ENCODE peak calls at places on chromosomes 4 and X, in five cellular contexts. One of them, this sample, is unnamed.
A peak's percentile ranks its signal among the peaks of the same experiment; 100 is the strongest.

GRCh38 chr4:10625130-10625529 is 59.4 kb downstream of the CLNK start:
- DNase-seq in stimulated activated CD4-positive, alpha-beta T cell treated with anti-CD3 and anti-CD28 coated beads, TNF-alpha, amount 100 ng/mL, for 48 hours: no peak
- DNase-seq in fibroblast of mammary gland: no peak
- DNase-seq in choroid plexus epithelial cell: no peak
- DNase-seq in dermis blood vessel endothelial cell: no peak
- DNase-seq in this sample: no peak

GRCh38 chr4:152189451-152190179 is 346.3 kb downstream of the FBXW7 start:
- DNase-seq in fibroblast of mammary gland: no peak
- DNase-seq in dermis blood vessel endothelial cell: no peak
- DNase-seq in choroid plexus epithelial cell: no peak
- DNase-seq in stimulated activated CD4-positive, alpha-beta T cell treated with anti-CD3 and anti-CD28 coated beads, TNF-alpha, amount 100 ng/mL, for 48 hours: no peak
- DNase-seq in this sample: no peak

GRCh38 chr4:104735174-104735573 is 240.5 kb upstream of the CXXC4 start:
- DNase-seq in stimulated activated CD4-positive, alpha-beta T cell treated with anti-CD3 and anti-CD28 coated beads, TNF-alpha, amount 100 ng/mL, for 48 hours: no peak
- DNase-seq in fibroblast of mammary gland: no peak
- DNase-seq in choroid plexus epithelial cell: no peak
- DNase-seq in dermis blood vessel endothelial cell: no peak
- DNase-seq in this sample: no peak

GRCh38 chrX:51182545-51182944 is 150.1 kb upstream of the NUDT10 start:
- DNase-seq in choroid plexus epithelial cell: no peak
- DNase-seq in dermis blood vessel endothelial cell: no peak
- DNase-seq in stimulated activated CD4-positive, alpha-beta T cell treated with anti-CD3 and anti-CD28 coated beads, TNF-alpha, amount 100 ng/mL, for 48 hours: no peak
- DNase-seq in fibroblast of mammary gland: no peak
- DNase-seq in this sample: no peak

GRCh38 chrX:1537031-1537715 is at the start of gene P2RY8:
- DNase-seq in fibroblast of mammary gland: peak; percentile 48
- DNase-seq in dermis blood vessel endothelial cell: peak; percentile 64
- DNase-seq in stimulated activated CD4-positive, alpha-beta T cell treated with anti-CD3 and anti-CD28 coated beads, TNF-alpha, amount 100 ng/mL, for 48 hours: peak; percentile 63
- DNase-seq in choroid plexus epithelial cell: peak; percentile 41
- DNase-seq in this sample: no peak

GRCh38 chr4:186726440-186727148 is 2.9 kb upstream of the FAT1 start:
- DNase-seq in choroid plexus epithelial cell: peak; percentile 83
- DNase-seq in dermis blood vessel endothelial cell: peak; percentile 33
- DNase-seq in stimulated activated CD4-positive, alpha-beta T cell treated with anti-CD3 and anti-CD28 coated beads, TNF-alpha, amount 100 ng/mL, for 48 hours: no peak
- DNase-seq in fibroblast of mammary gland: peak; percentile 61
- DNase-seq in this sample: peak; percentile 74

GRCh38 chr4:73707269-73707875 is 33.0 kb upstream of the CXCL8 start:
- DNase-seq in choroid plexus epithelial cell: no peak
- DNase-seq in fibroblast of mammary gland: no peak
- DNase-seq in stimulated activated CD4-positive, alpha-beta T cell treated with anti-CD3 and anti-CD28 coated beads, TNF-alpha, amount 100 ng/mL, for 48 hours: no peak
- DNase-seq in dermis blood vessel endothelial cell: peak; percentile 28
- DNase-seq in this sample: no peak

GRCh38 chrX:154450312-154450711 is 6.4 kb downstream of the FAM50A start:
- DNase-seq in choroid plexus epithelial cell: no peak
- DNase-seq in fibroblast of mammary gland: no peak
- DNase-seq in dermis blood vessel endothelial cell: no peak
- DNase-seq in stimulated activated CD4-positive, alpha-beta T cell treated with anti-CD3 and anti-CD28 coated beads, TNF-alpha, amount 100 ng/mL, for 48 hours: no peak
- DNase-seq in this sample: peak; percentile 24

GRCh38 chr4:118684873-118685811 is at the start of gene METTL14:
- DNase-seq in dermis blood vessel endothelial cell: peak; percentile 93
- DNase-seq in stimulated activated CD4-positive, alpha-beta T cell treated with anti-CD3 and anti-CD28 coated beads, TNF-alpha, amount 100 ng/mL, for 48 hours: peak; percentile 86
- DNase-seq in choroid plexus epithelial cell: peak; percentile 95
- DNase-seq in fibroblast of mammary gland: peak; percentile 87
- DNase-seq in this sample: peak; percentile 99

GRCh38 chr4:73450398-73451004 is 14.5 kb downstream of the AFP start:
- DNase-seq in stimulated activated CD4-positive, alpha-beta T cell treated with anti-CD3 and anti-CD28 coated beads, TNF-alpha, amount 100 ng/mL, for 48 hours: no peak
- DNase-seq in choroid plexus epithelial cell: peak; percentile 91
- DNase-seq in fibroblast of mammary gland: peak; percentile 95
- DNase-seq in dermis blood vessel endothelial cell: no peak
- DNase-seq in this sample: no peak

GRCh38 chr4:118969359-118969758 is 80.7 kb downstream of the SYNPO2 start:
- DNase-seq in stimulated activated CD4-positive, alpha-beta T cell treated with anti-CD3 and anti-CD28 coated beads, TNF-alpha, amount 100 ng/mL, for 48 hours: no peak
- DNase-seq in fibroblast of mammary gland: peak; percentile 79
- DNase-seq in choroid plexus epithelial cell: peak; percentile 85
- DNase-seq in dermis blood vessel endothelial cell: peak; percentile 69
- DNase-seq in this sample: no peak

GRCh38 chr4:52566136-52567031 is 92.7 kb downstream of the USP46 start:
- DNase-seq in dermis blood vessel endothelial cell: no peak
- DNase-seq in stimulated activated CD4-positive, alpha-beta T cell treated with anti-CD3 and anti-CD28 coated beads, TNF-alpha, amount 100 ng/mL, for 48 hours: no peak
- DNase-seq in fibroblast of mammary gland: peak; percentile 73
- DNase-seq in choroid plexus epithelial cell: no peak
- DNase-seq in this sample: no peak

GRCh38 chr4:13966241-13967195 is 339.0 kb upstream of the BOD1L1 start:
- DNase-seq in stimulated activated CD4-positive, alpha-beta T cell treated with anti-CD3 and anti-CD28 coated beads, TNF-alpha, amount 100 ng/mL, for 48 hours: no peak
- DNase-seq in dermis blood vessel endothelial cell: peak; percentile 78
- DNase-seq in fibroblast of mammary gland: peak; percentile 88
- DNase-seq in choroid plexus epithelial cell: peak; percentile 86
- DNase-seq in this sample: no peak

GRCh38 chrX:46715521-46715920 is 43.4 kb downstream of the SLC9A7 start:
- DNase-seq in choroid plexus epithelial cell: no peak
- DNase-seq in stimulated activated CD4-positive, alpha-beta T cell treated with anti-CD3 and anti-CD28 coated beads, TNF-alpha, amount 100 ng/mL, for 48 hours: no peak
- DNase-seq in dermis blood vessel endothelial cell: no peak
- DNase-seq in fibroblast of mammary gland: no peak
- DNase-seq in this sample: no peak

GRCh38 chrX:111519215-111519614 is 7.8 kb downstream of the SERTM2 start:
- DNase-seq in fibroblast of mammary gland: peak; percentile 23
- DNase-seq in choroid plexus epithelial cell: peak; percentile 91
- DNase-seq in dermis blood vessel endothelial cell: no peak
- DNase-seq in stimulated activated CD4-positive, alpha-beta T cell treated with anti-CD3 and anti-CD28 coated beads, TNF-alpha, amount 100 ng/mL, for 48 hours: no peak
- DNase-seq in this sample: no peak

GRCh38 chr4:891747-892146 is 40.4 kb downstream of the GAK start:
- DNase-seq in fibroblast of mammary gland: peak; percentile 12
- DNase-seq in stimulated activated CD4-positive, alpha-beta T cell treated with anti-CD3 and anti-CD28 coated beads, TNF-alpha, amount 100 ng/mL, for 48 hours: no peak
- DNase-seq in dermis blood vessel endothelial cell: peak; percentile 32
- DNase-seq in choroid plexus epithelial cell: peak; percentile 18
- DNase-seq in this sample: no peak

GRCh38 chr4:8394806-8395205 is 45.7 kb downstream of the ACOX3 start:
- DNase-seq in fibroblast of mammary gland: no peak
- DNase-seq in dermis blood vessel endothelial cell: no peak
- DNase-seq in choroid plexus epithelial cell: no peak
- DNase-seq in stimulated activated CD4-positive, alpha-beta T cell treated with anti-CD3 and anti-CD28 coated beads, TNF-alpha, amount 100 ng/mL, for 48 hours: no peak
- DNase-seq in this sample: no peak

GRCh38 chrX:96685205-96686099 is 810 bp downstream of the DIAPH2 start:
- DNase-seq in dermis blood vessel endothelial cell: peak; percentile 63
- DNase-seq in stimulated activated CD4-positive, alpha-beta T cell treated with anti-CD3 and anti-CD28 coated beads, TNF-alpha, amount 100 ng/mL, for 48 hours: peak; percentile 13
- DNase-seq in choroid plexus epithelial cell: peak; percentile 42
- DNase-seq in fibroblast of mammary gland: peak; percentile 70
- DNase-seq in this sample: peak; percentile 8

GRCh38 chrX:13752141-13752540 is 17.6 kb downstream of the OFD1 start:
- DNase-seq in choroid plexus epithelial cell: no peak
- DNase-seq in dermis blood vessel endothelial cell: no peak
- DNase-seq in stimulated activated CD4-positive, alpha-beta T cell treated with anti-CD3 and anti-CD28 coated beads, TNF-alpha, amount 100 ng/mL, for 48 hours: no peak
- DNase-seq in fibroblast of mammary gland: no peak
- DNase-seq in this sample: no peak

GRCh38 chr4:41866799-41867677 is 68.2 kb upstream of the TMEM33 start:
- DNase-seq in stimulated activated CD4-positive, alpha-beta T cell treated with anti-CD3 and anti-CD28 coated beads, TNF-alpha, amount 100 ng/mL, for 48 hours: no peak
- DNase-seq in dermis blood vessel endothelial cell: no peak
- DNase-seq in choroid plexus epithelial cell: no peak
- DNase-seq in fibroblast of mammary gland: no peak
- DNase-seq in this sample: no peak

GRCh38 chr4:185115827-185116232 is 27.2 kb upstream of the SLC25A4 start:
- DNase-seq in choroid plexus epithelial cell: peak; percentile 97
- DNase-seq in fibroblast of mammary gland: peak; percentile 81
- DNase-seq in dermis blood vessel endothelial cell: no peak
- DNase-seq in stimulated activated CD4-positive, alpha-beta T cell treated with anti-CD3 and anti-CD28 coated beads, TNF-alpha, amount 100 ng/mL, for 48 hours: no peak
- DNase-seq in this sample: no peak

GRCh38 chr4:150874386-150875226 is 140.5 kb downstream of the LRBA start:
- DNase-seq in dermis blood vessel endothelial cell: no peak
- DNase-seq in stimulated activated CD4-positive, alpha-beta T cell treated with anti-CD3 and anti-CD28 coated beads, TNF-alpha, amount 100 ng/mL, for 48 hours: no peak
- DNase-seq in choroid plexus epithelial cell: no peak
- DNase-seq in fibroblast of mammary gland: peak; percentile 9
- DNase-seq in this sample: peak; percentile 86

GRCh38 chrX:1398431-1399340 is 6.8 kb upstream of the SLC25A6 start:
- DNase-seq in dermis blood vessel endothelial cell: no peak
- DNase-seq in choroid plexus epithelial cell: no peak
- DNase-seq in stimulated activated CD4-positive, alpha-beta T cell treated with anti-CD3 and anti-CD28 coated beads, TNF-alpha, amount 100 ng/mL, for 48 hours: no peak
- DNase-seq in fibroblast of mammary gland: no peak
- DNase-seq in this sample: no peak

GRCh38 chrX:73851014-73852009 is 288.3 kb downstream of the CHIC1 start:
- DNase-seq in dermis blood vessel endothelial cell: no peak
- DNase-seq in stimulated activated CD4-positive, alpha-beta T cell treated with anti-CD3 and anti-CD28 coated beads, TNF-alpha, amount 100 ng/mL, for 48 hours: peak; percentile 38
- DNase-seq in fibroblast of mammary gland: peak; percentile 95
- DNase-seq in choroid plexus epithelial cell: no peak
- DNase-seq in this sample: peak; percentile 97

GRCh38 chr4:55819634-55820033 is at the start of gene EXOC1L:
- DNase-seq in dermis blood vessel endothelial cell: no peak
- DNase-seq in stimulated activated CD4-positive, alpha-beta T cell treated with anti-CD3 and anti-CD28 coated beads, TNF-alpha, amount 100 ng/mL, for 48 hours: no peak
- DNase-seq in choroid plexus epithelial cell: peak; percentile 12
- DNase-seq in fibroblast of mammary gland: peak; percentile 10
- DNase-seq in this sample: peak; percentile 82